ENCODE peak calls at places on chromosomes 2 and 18, in eight cellular contexts. C is glomerular endothelial cell; P is Kasumi-1; I is IMR-90; U is GM19239; T is left kidney; D is naive thymus-derived CD8-positive, alpha-beta T cell; R is heart right ventricle. H is an unnamed sample.

GRCh38 chr2:36403675-36404230 is 48.2 kb downstream of the CRIM1 start:
- DNase-seq in C (peak), P (no peak), I (peak), U (no peak), T (peak), D (no peak), R (no peak), H (no peak)

GRCh38 chr2:143431316-143431715 is 302.1 kb downstream of the ARHGAP15 start:
- DNase-seq in C (no peak), P (no peak), I (peak), U (no peak), T (no peak), D (no peak), R (no peak), H (no peak)

GRCh38 chr2:26483957-26484565 is 6.1 kb upstream of the OTOF start:
- DNase-seq in C (no peak), P (no peak), I (no peak), U (no peak), T (no peak), D (no peak), R (no peak), H (no peak)

GRCh38 chr18:723541-723940 is 11.1 kb upstream of the ENOSF1 start:
- DNase-seq in C (no peak), P (no peak), I (no peak), U (no peak), T (no peak), D (no peak), R (no peak), H (no peak)

GRCh38 chr2:160576054-160576499 is 82.5 kb upstream of the RBMS1 start:
- DNase-seq in C (no peak), P (no peak), I (peak), U (no peak), T (no peak), D (no peak), R (no peak), H (no peak)

GRCh38 chr2:235659767-235660322 is 166.0 kb downstream of the AGAP1 start:
- DNase-seq in C (no peak), P (no peak), I (peak), U (no peak), T (no peak), D (no peak), R (no peak), H (no peak)

GRCh38 chr18:37570336-37570930 is 4.8 kb upstream of the CELF4 start:
- DNase-seq in C (no peak), P (no peak), I (no peak), U (no peak), T (no peak), D (no peak), R (no peak), H (no peak)

GRCh38 chr2:9944330-9944758 is 7.1 kb upstream of the GRHL1 start:
- DNase-seq in C (no peak), P (no peak), I (no peak), U (no peak), T (no peak), D (no peak), R (no peak), H (no peak)

GRCh38 chr2:37287966-37288365 is 36.7 kb downstream of the PRKD3 start:
- DNase-seq in C (no peak), P (peak), I (no peak), U (no peak), T (peak), D (no peak), R (no peak), H (peak)

GRCh38 chr2:108355907-108356734 is 21.6 kb upstream of the SULT1C4 start:
- DNase-seq in C (no peak), P (no peak), I (no peak), U (no peak), T (no peak), D (no peak), R (no peak), H (no peak)

GRCh38 chr18:57273194-57273593 is 79.2 kb upstream of the ST8SIA3 start:
- DNase-seq in C (no peak), P (no peak), I (no peak), U (no peak), T (no peak), D (no peak), R (no peak), H (no peak)

GRCh38 chr18:35326695-35327387 is 17.4 kb downstream of the ZNF24 start:
- DNase-seq in C (no peak), P (no peak), I (no peak), U (no peak), T (no peak), D (no peak), R (no peak), H (no peak)

GRCh38 chr2:132400169-132400900 is 16.3 kb upstream of the GPR39 start:
- DNase-seq in C (no peak), P (peak), I (peak), U (no peak), T (no peak), D (no peak), R (no peak), H (no peak)

H was measured in GM13976.